ENCODE peak calls at places on chromosomes 1 and 21, in ten cellular contexts. W is esophagus squamous epithelium, D is HFFc6, U is cardiac fibroblast, S is HCT116, G is HTR-8/SVneo, L is DMS79 treated with DMSO at 0.1 percent for 48 hours, E is NCI-H510A treated with DMSO at 0.1 percent for 48 hours, P is NCI-H2029 treated with DMSO at 0.1 percent for 48 hours, J is dermis microvascular lymphatic vessel endothelial cell. A is an unnamed sample.

GRCh38 chr1:14921057-14921456 is 232.5 kb upstream of the TMEM51 start:
- DNase-seq in D (no peak), G (no peak), E (no peak), L (no peak), W (no peak), P (no peak), U (peak; percentile 52), S (no peak), J (peak; percentile 12), A (no peak)

GRCh38 chr1:100627018-100627716 is 89.2 kb downstream of the GPR88 start:
- DNase-seq in J (peak; percentile 43), P (no peak), G (no peak), W (no peak), D (peak; percentile 78), S (no peak), L (no peak), E (no peak), U (peak; percentile 90), A (no peak)

GRCh38 chr1:19046972-19047371 is 90.5 kb upstream of the IFFO2 start:
- DNase-seq in G (no peak), S (no peak), J (no peak), U (no peak), P (no peak), E (no peak), D (no peak), L (no peak), W (no peak), A (no peak)

GRCh38 chr1:208909011-208909410 is 664.8 kb upstream of the PLXNA2 start:
- DNase-seq in J (no peak), D (no peak), W (no peak), L (no peak), E (no peak), G (no peak), S (no peak), P (no peak), U (no peak), A (no peak)

GRCh38 chr21:44932366-44933181 is 7.3 kb upstream of the SLX9 start:
- DNase-seq in U (no peak), J (peak; percentile 35), L (peak; percentile 15), S (no peak), D (no peak), G (no peak), P (no peak), E (no peak), W (no peak), A (no peak)

GRCh38 chr1:24972257-24973242 is 42.5 kb upstream of the RUNX3 start:
- DNase-seq in L (no peak), S (no peak), D (no peak), P (no peak), G (peak; percentile 34), U (no peak), J (peak; percentile 5), E (no peak), W (no peak), A (peak; percentile 35)

GRCh38 chr1:85396194-85396593 is 68.8 kb downstream of the DDAH1 start:
- DNase-seq in E (no peak), L (no peak), W (no peak), G (no peak), D (no peak), P (no peak), U (no peak), J (no peak), S (no peak), A (no peak)

GRCh38 chr1:46487818-46488218 is 1.8 kb upstream of the DMBX1 start:
- DNase-seq in S (no peak), G (no peak), E (no peak), J (no peak), D (no peak), L (peak; percentile 11), U (peak; percentile 29), P (no peak), W (no peak), A (no peak)

GRCh38 chr1:209435654-209436566 is 147.6 kb upstream of the CAMK1G start:
- DNase-seq in S (peak; percentile 69), G (peak; percentile 90), D (peak; percentile 80), J (peak; percentile 48), U (peak; percentile 82), E (peak; percentile 75), L (peak; percentile 74), W (no peak), P (no peak), A (peak; percentile 93)

GRCh38 chr1:109777980-109778625 is 14.4 kb upstream of the EPS8L3 start:
- DNase-seq in S (no peak), U (no peak), W (no peak), J (no peak), D (no peak), E (no peak), L (no peak), G (no peak), P (no peak), A (no peak)